ENCODE peak calls at places on chromosome 6, in ten cellular contexts. M, G, Y, Q, N, E, F, K, W and P are unnamed samples.

GRCh38 chr6:119343573-119344146 is 5.9 kb downstream of the MAN1A1 start:
- DNase-seq in M (no peak), G (no peak), Y (no peak), Q (no peak), N (no peak), E (no peak), F (no peak), K (no peak), W (no peak), P (no peak)

GRCh38 chr6:165515963-165516624 is 146.9 kb downstream of the PDE10A start:
- DNase-seq in M (no peak), G (no peak), Y (no peak), Q (no peak), N (no peak), E (no peak), F (no peak), K (no peak), W (no peak), P (no peak)

GRCh38 chr6:42017021-42017643 is 33.2 kb upstream of the TAF8 start:
- DNase-seq in M (no peak), G (no peak), Y (no peak), Q (no peak), N (no peak), E (no peak), F (no peak), K (no peak), W (peak; percentile 98), P (no peak)

GRCh38 chr6:112691289-112691688 is 344.2 kb downstream of the RFPL4B start:
- DNase-seq in M (no peak), G (no peak), Y (no peak), Q (peak; percentile 67), N (no peak), E (no peak), F (no peak), K (no peak), W (peak; percentile 14), P (no peak)

GRCh38 chr6:127539292-127539691 is 20.2 kb upstream of the MTCL3 start:
- DNase-seq in M (no peak), G (no peak), Y (no peak), Q (no peak), N (no peak), E (no peak), F (no peak), K (no peak), W (no peak), P (no peak)

GRCh38 chr6:6942826-6943225 is 164.9 kb upstream of the RREB1 start:
- DNase-seq in M (no peak), G (no peak), Y (no peak), Q (no peak), N (no peak), E (peak; percentile 21), F (no peak), K (no peak), W (no peak), P (peak; percentile 72)

GRCh38 chr6:112370946-112371345 is 23.8 kb downstream of the RFPL4B start:
- DNase-seq in M (no peak), G (no peak), Y (no peak), Q (no peak), N (no peak), E (no peak), F (no peak), K (no peak), W (no peak), P (no peak)

GRCh38 chr6:35496851-35497570 is at the start of gene TEAD3:
- DNase-seq in M (peak; percentile 69), G (peak; percentile 88), Y (peak; percentile 68), Q (peak; percentile 46), N (peak; percentile 12), E (no peak), F (peak; percentile 96), K (peak; percentile 73), W (peak; percentile 82), P (peak; percentile 93)

GRCh38 chr6:122995930-122996796 is at the start of gene CLVS2:
- DNase-seq in M (peak; percentile 38), G (peak; percentile 26), Y (no peak), Q (no peak), N (no peak), E (no peak), F (peak; percentile 87), K (no peak), W (peak; percentile 4), P (peak; percentile 64)

GRCh38 chr6:54404791-54405190 is 96.5 kb downstream of the TINAG start:
- DNase-seq in M (no peak), G (no peak), Y (no peak), Q (peak; percentile 12), N (no peak), E (no peak), F (no peak), K (no peak), W (no peak), P (no peak)

GRCh38 chr6:30156262-30156599 is 4.8 kb downstream of the TRIM10 start:
- DNase-seq in M (no peak), G (no peak), Y (no peak), Q (peak; percentile 12), N (no peak), E (no peak), F (no peak), K (no peak), W (peak; percentile 71), P (no peak)

GRCh38 chr6:125306756-125307149 is 5.0 kb upstream of the HDDC2 start:
- DNase-seq in M (no peak), G (no peak), Y (no peak), Q (no peak), N (no peak), E (no peak), F (no peak), K (no peak), W (no peak), P (no peak)

GRCh38 chr6:11730645-11731044 is 48.0 kb downstream of the ADTRP start:
- DNase-seq in M (no peak), G (no peak), Y (no peak), Q (no peak), N (no peak), E (no peak), F (no peak), K (peak; percentile 45), W (no peak), P (no peak)

GRCh38 chr6:30060634-30060981 is 457 bp upstream of the POLR1H start:
- DNase-seq in M (no peak), G (no peak), Y (no peak), Q (no peak), N (no peak), E (no peak), F (peak; percentile 64), K (no peak), W (peak; percentile 58), P (peak; percentile 69)

GRCh38 chr6:169990095-169991030 is 238.9 kb downstream of the ERMARD start:
- DNase-seq in M (no peak), G (peak; percentile 10), Y (peak; percentile 54), Q (no peak), N (peak; percentile 10), E (no peak), F (no peak), K (no peak), W (peak; percentile 15), P (peak; percentile 69)

GRCh38 chr6:6966127-6966526 is 141.6 kb upstream of the RREB1 start:
- DNase-seq in M (no peak), G (no peak), Y (no peak), Q (no peak), N (no peak), E (no peak), F (no peak), K (no peak), W (no peak), P (no peak)

GRCh38 chr6:105526198-105526872 is 123.5 kb upstream of the PREP start:
- DNase-seq in M (no peak), G (no peak), Y (no peak), Q (no peak), N (no peak), E (no peak), F (no peak), K (no peak), W (no peak), P (no peak)

GRCh38 chr6:159533568-159533967 is 159.5 kb downstream of the SOD2 start:
- DNase-seq in M (no peak), G (no peak), Y (no peak), Q (no peak), N (no peak), E (no peak), F (no peak), K (no peak), W (no peak), P (no peak)

DNA sequence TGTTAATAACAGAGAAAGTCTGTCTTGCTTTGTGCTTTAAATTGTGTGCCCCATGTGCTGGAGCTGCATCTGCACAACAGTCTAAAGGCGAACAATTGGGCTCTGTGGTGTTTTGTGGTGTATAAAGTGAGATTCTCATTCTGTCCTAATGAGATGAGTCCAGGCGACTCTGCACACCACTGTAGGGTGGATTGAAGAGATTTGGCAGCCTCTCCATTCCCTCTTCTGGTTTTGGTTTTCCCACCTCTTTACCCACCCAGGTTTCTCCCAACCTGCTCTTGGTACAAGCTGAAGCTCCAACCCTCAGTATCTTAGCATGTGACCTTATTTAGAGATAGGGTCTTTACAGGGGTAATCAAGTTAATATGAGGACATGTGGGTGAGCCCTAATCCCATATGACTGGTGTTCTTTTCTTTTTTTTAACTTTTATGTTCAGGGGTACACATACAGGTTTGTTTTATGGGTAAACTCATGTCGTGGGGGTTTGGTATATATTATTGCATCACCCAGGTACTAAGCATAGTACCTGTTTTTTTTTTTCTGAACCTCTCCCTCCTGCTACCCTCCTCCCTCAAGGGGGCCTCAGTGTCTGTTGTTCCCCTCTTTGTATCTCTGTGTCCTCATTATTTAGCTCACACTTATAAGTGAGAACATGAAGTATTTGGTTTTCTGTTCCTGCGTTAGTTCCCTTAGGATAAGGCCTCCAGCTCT is 217.6 kb upstream of the DTNBP1 start:
- DNase-seq in M (no peak), G (no peak), Y (no peak), Q (no peak), N (no peak), E (no peak), F (no peak), K (no peak), W (no peak), P (no peak)
- TF ChIP-seq CTCF in M (no peak), G (no peak), Y (no peak), Q (no peak), N (no peak), E (no peak), F (no peak), K (no peak), W (no peak), P (no peak)

GRCh38 chr6:37783831-37784584 is 35.5 kb upstream of the ZFAND3 start:
- DNase-seq in M (no peak), G (peak; percentile 49), Y (no peak), Q (no peak), N (no peak), E (peak; percentile 26), F (peak; percentile 48), K (no peak), W (no peak), P (peak; percentile 73)
- TF ChIP-seq CTCF in M (no peak), G (peak; percentile 13), Y (peak; percentile 20), Q (peak; percentile 20), N (no peak), E (no peak), F (no peak), K (no peak), W (no peak), P (no peak)

GRCh38 chr6:43800746-43801488 is 30.9 kb downstream of the VEGFA start:
- DNase-seq in M (no peak), G (no peak), Y (no peak), Q (no peak), N (no peak), E (no peak), F (no peak), K (no peak), W (no peak), P (no peak)
- TF ChIP-seq CTCF in M (no peak), G (no peak), Y (no peak), Q (peak; percentile 2), N (no peak), E (no peak), F (peak; percentile 26), K (no peak), W (no peak), P (no peak)

GRCh38 chr6:109024784-109025183 is 69.9 kb downstream of the SESN1 start:
- DNase-seq in M (peak; percentile 2), G (no peak), Y (no peak), Q (no peak), N (no peak), E (no peak), F (peak; percentile 42), K (no peak), W (peak; percentile 22), P (no peak)
- TF ChIP-seq CTCF in M (peak; percentile 21), G (no peak), Y (no peak), Q (no peak), N (no peak), E (no peak), F (peak; percentile 45), K (no peak), W (peak; percentile 22), P (no peak)